ENCODE peak calls at places on chromosomes 2 and 18, in four cellular contexts. One of them, this sample, is unnamed.

GRCh38 chr2:2947406-2947805 is 430.2 kb downstream of the EIPR1 start:
- DNase-seq in WERI-Rb-1: no peak
- DNase-seq in astrocyte of the cerebellum: no peak
- DNase-seq in right atrium auricular region: no peak
- DNase-seq in this sample: no peak

GRCh38 chr18:35099911-35100310 is 58.7 kb downstream of the MAPRE2 start:
- DNase-seq in WERI-Rb-1: no peak
- DNase-seq in astrocyte of the cerebellum: no peak
- DNase-seq in right atrium auricular region: no peak
- DNase-seq in this sample: no peak

GRCh38 chr2:182553483-182553882 is 126.6 kb upstream of the PDE1A start:
- DNase-seq in WERI-Rb-1: no peak
- DNase-seq in astrocyte of the cerebellum: no peak
- DNase-seq in right atrium auricular region: no peak
- DNase-seq in this sample: no peak

GRCh38 chr2:147630585-147630984 is 214.2 kb upstream of the ACVR2A start:
- DNase-seq in WERI-Rb-1: no peak
- DNase-seq in astrocyte of the cerebellum: no peak
- DNase-seq in right atrium auricular region: no peak
- DNase-seq in this sample: no peak

GRCh38 chr2:190802133-190802532 is 78.5 kb upstream of the GLS start:
- DNase-seq in WERI-Rb-1: no peak
- DNase-seq in astrocyte of the cerebellum: no peak
- DNase-seq in right atrium auricular region: no peak
- DNase-seq in this sample: no peak

GRCh38 chr18:50933684-50934083 is 34.2 kb upstream of the ELAC1 start:
- DNase-seq in WERI-Rb-1: no peak
- DNase-seq in astrocyte of the cerebellum: no peak
- DNase-seq in right atrium auricular region: no peak
- DNase-seq in this sample: no peak

GRCh38 chr2:43018179-43019024 is 208.0 kb downstream of the ZFP36L2 start:
- DNase-seq in WERI-Rb-1: no peak
- DNase-seq in astrocyte of the cerebellum: no peak
- DNase-seq in right atrium auricular region: peak; percentile 95
- DNase-seq in this sample: no peak

GRCh38 chr2:203706403-203706802 is at the start of gene CD28:
- DNase-seq in WERI-Rb-1: no peak
- DNase-seq in astrocyte of the cerebellum: no peak
- DNase-seq in right atrium auricular region: no peak
- DNase-seq in this sample: no peak

GRCh38 chr2:216727346-216728122 is 32.2 kb upstream of the IGFBP5 start:
- DNase-seq in WERI-Rb-1: no peak
- DNase-seq in astrocyte of the cerebellum: no peak
- DNase-seq in right atrium auricular region: no peak
- DNase-seq in this sample: no peak

GRCh38 chr2:227597993-227598392 is 700 bp upstream of the SCYGR2 start:
- DNase-seq in WERI-Rb-1: no peak
- DNase-seq in astrocyte of the cerebellum: no peak
- DNase-seq in right atrium auricular region: no peak
- DNase-seq in this sample: no peak

GRCh38 chr2:43340945-43341356 is 114.5 kb upstream of the ZFP36L2 start:
- DNase-seq in WERI-Rb-1: no peak
- DNase-seq in astrocyte of the cerebellum: no peak
- DNase-seq in right atrium auricular region: no peak
- DNase-seq in this sample: no peak

GRCh38 chr2:88897718-88898117 is 206.2 kb downstream of the RPIA start:
- DNase-seq in WERI-Rb-1: no peak
- DNase-seq in astrocyte of the cerebellum: no peak
- DNase-seq in right atrium auricular region: no peak
- DNase-seq in this sample: no peak

GRCh38 chr2:217277646-217278048 is 417.8 kb upstream of the TNP1 start:
- DNase-seq in WERI-Rb-1: no peak
- DNase-seq in astrocyte of the cerebellum: peak; percentile 69
- DNase-seq in right atrium auricular region: no peak
- DNase-seq in this sample: peak; percentile 81

GRCh38 chr2:113858764-113859163 is 31.1 kb upstream of the ACTR3 start:
- DNase-seq in WERI-Rb-1: no peak
- DNase-seq in astrocyte of the cerebellum: peak; percentile 40
- DNase-seq in right atrium auricular region: no peak
- DNase-seq in this sample: peak; percentile 82

GRCh38 chr2:44325897-44326296 is 35.4 kb downstream of the PREPL start:
- DNase-seq in WERI-Rb-1: no peak
- DNase-seq in astrocyte of the cerebellum: no peak
- DNase-seq in right atrium auricular region: no peak
- DNase-seq in this sample: no peak

GRCh38 chr2:133747965-133748700 is 179.9 kb upstream of the NCKAP5 start:
- DNase-seq in WERI-Rb-1: no peak
- DNase-seq in astrocyte of the cerebellum: no peak
- DNase-seq in right atrium auricular region: no peak
- DNase-seq in this sample: no peak

GRCh38 chr2:46299365-46300263 is 2.4 kb downstream of the EPAS1 start:
- DNase-seq in WERI-Rb-1: peak; percentile 69
- DNase-seq in astrocyte of the cerebellum: no peak
- DNase-seq in right atrium auricular region: peak; percentile 88
- DNase-seq in this sample: no peak

GRCh38 chr2:135969655-135970387 is 15.6 kb downstream of the DARS1 start:
- DNase-seq in WERI-Rb-1: no peak
- DNase-seq in astrocyte of the cerebellum: no peak
- DNase-seq in right atrium auricular region: no peak
- DNase-seq in this sample: no peak

GRCh38 chr2:147631294-147631693 is 213.5 kb upstream of the ACVR2A start:
- DNase-seq in WERI-Rb-1: no peak
- DNase-seq in astrocyte of the cerebellum: no peak
- DNase-seq in right atrium auricular region: no peak
- DNase-seq in this sample: no peak

GRCh38 chr18:58495634-58496033 is 133.3 kb downstream of the ALPK2 start:
- DNase-seq in WERI-Rb-1: no peak
- DNase-seq in astrocyte of the cerebellum: no peak
- DNase-seq in right atrium auricular region: no peak
- DNase-seq in this sample: no peak

GRCh38 chr2:24970483-24971299 is 1.1 kb downstream of the DNAJC27 start:
- DNase-seq in WERI-Rb-1: no peak
- DNase-seq in astrocyte of the cerebellum: no peak
- DNase-seq in right atrium auricular region: no peak
- DNase-seq in this sample: no peak

GRCh38 chr2:6914829-6915228 is 2.4 kb upstream of the RNF144A start:
- DNase-seq in WERI-Rb-1: no peak
- DNase-seq in astrocyte of the cerebellum: no peak
- DNase-seq in right atrium auricular region: no peak
- DNase-seq in this sample: no peak

GRCh38 chr2:26184555-26185303 is 11.8 kb downstream of the GAREM2 start:
- DNase-seq in WERI-Rb-1: no peak
- DNase-seq in astrocyte of the cerebellum: no peak
- DNase-seq in right atrium auricular region: peak; percentile 79
- DNase-seq in this sample: no peak

GRCh38 chr18:13982136-13982535 is 66.8 kb upstream of the MC2R start:
- DNase-seq in WERI-Rb-1: no peak
- DNase-seq in astrocyte of the cerebellum: no peak
- DNase-seq in right atrium auricular region: no peak
- DNase-seq in this sample: no peak

GRCh38 chr18:74652392-74652988 is 54.8 kb downstream of the ZNF407 start:
- DNase-seq in WERI-Rb-1: no peak
- DNase-seq in astrocyte of the cerebellum: peak; percentile 45
- DNase-seq in right atrium auricular region: no peak
- DNase-seq in this sample: no peak

GRCh38 chr18:48997985-48998831 is 47.4 kb upstream of the SMAD7 start:
- DNase-seq in WERI-Rb-1: no peak
- DNase-seq in astrocyte of the cerebellum: peak; percentile 89
- DNase-seq in right atrium auricular region: peak; percentile 95
- DNase-seq in this sample: peak; percentile 85

GRCh38 chr2:201966691-201967388 is 66.8 kb upstream of the FZD7 start:
- DNase-seq in WERI-Rb-1: peak; percentile 70
- DNase-seq in astrocyte of the cerebellum: no peak
- DNase-seq in right atrium auricular region: no peak
- DNase-seq in this sample: no peak

GRCh38 chr2:231985823-231986261 is 24.3 kb downstream of the DIS3L2 start:
- DNase-seq in WERI-Rb-1: no peak
- DNase-seq in astrocyte of the cerebellum: no peak
- DNase-seq in right atrium auricular region: no peak
- DNase-seq in this sample: no peak

GRCh38 chr2:187935126-187935525 is 356.5 kb upstream of the GULP1 start:
- DNase-seq in WERI-Rb-1: no peak
- DNase-seq in astrocyte of the cerebellum: no peak
- DNase-seq in right atrium auricular region: no peak
- DNase-seq in this sample: no peak

GRCh38 chr2:24313744-24314632 is 46.3 kb downstream of the ITSN2 start:
- DNase-seq in WERI-Rb-1: no peak
- DNase-seq in astrocyte of the cerebellum: no peak
- DNase-seq in right atrium auricular region: no peak
- DNase-seq in this sample: no peak

GRCh38 chr2:156810094-156810493 is 373.9 kb downstream of the GPD2 start:
- DNase-seq in WERI-Rb-1: no peak
- DNase-seq in astrocyte of the cerebellum: no peak
- DNase-seq in right atrium auricular region: no peak
- DNase-seq in this sample: no peak

GRCh38 chr18:77208969-77209368 is 40.7 kb upstream of the GALR1 start:
- DNase-seq in WERI-Rb-1: no peak
- DNase-seq in astrocyte of the cerebellum: peak; percentile 36
- DNase-seq in right atrium auricular region: no peak
- DNase-seq in this sample: no peak

GRCh38 chr2:224146356-224147160 is 107.5 kb upstream of the SERPINE2 start:
- DNase-seq in WERI-Rb-1: no peak
- DNase-seq in astrocyte of the cerebellum: no peak
- DNase-seq in right atrium auricular region: no peak
- DNase-seq in this sample: no peak

GRCh38 chr2:55063226-55063625 is 13.0 kb upstream of the RTN4 start:
- DNase-seq in WERI-Rb-1: peak; percentile 50
- DNase-seq in astrocyte of the cerebellum: no peak
- DNase-seq in right atrium auricular region: no peak
- DNase-seq in this sample: no peak

GRCh38 chr2:29755233-29755632 is 166.2 kb downstream of the ALK start:
- DNase-seq in WERI-Rb-1: no peak
- DNase-seq in astrocyte of the cerebellum: no peak
- DNase-seq in right atrium auricular region: no peak
- DNase-seq in this sample: no peak
- TF ChIP-seq CTCF in WERI-Rb-1: no peak
- TF ChIP-seq CTCF in astrocyte of the cerebellum: no peak
- TF ChIP-seq CTCF in right atrium auricular region: no peak
- TF ChIP-seq CTCF in this sample: no peak

GRCh38 chr2:239049421-239050251 is 201.8 kb downstream of the TWIST2 start:
- DNase-seq in WERI-Rb-1: no peak
- DNase-seq in astrocyte of the cerebellum: no peak
- DNase-seq in right atrium auricular region: no peak
- DNase-seq in this sample: no peak
- TF ChIP-seq CTCF in WERI-Rb-1: no peak
- TF ChIP-seq CTCF in astrocyte of the cerebellum: no peak
- TF ChIP-seq CTCF in right atrium auricular region: no peak
- TF ChIP-seq CTCF in this sample: no peak

DNA sequence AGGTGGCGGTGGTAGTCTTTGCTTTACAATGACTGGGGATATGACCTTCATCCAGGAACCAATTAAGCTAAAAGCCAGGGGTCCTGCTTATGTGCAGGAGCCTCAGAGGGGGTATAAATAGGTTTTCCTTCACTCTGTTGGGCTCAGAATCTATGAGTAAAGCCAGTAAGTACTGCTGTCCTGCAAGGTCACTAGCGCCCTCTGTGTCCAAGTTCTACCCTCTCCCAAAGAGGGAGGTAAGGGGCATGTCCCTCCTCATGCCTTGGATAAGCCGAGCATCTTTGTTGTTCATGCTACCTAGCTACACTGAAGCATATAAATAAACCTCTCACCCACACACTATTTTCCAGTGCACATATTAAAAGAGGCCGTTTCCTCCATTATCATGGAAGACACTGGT is 79.4 kb downstream of the SPRED2 start:
- DNase-seq in WERI-Rb-1: peak; percentile 90
- DNase-seq in astrocyte of the cerebellum: no peak
- DNase-seq in right atrium auricular region: no peak
- DNase-seq in this sample: no peak
- TF ChIP-seq CTCF in WERI-Rb-1: peak; percentile 84
- TF ChIP-seq CTCF in astrocyte of the cerebellum: no peak
- TF ChIP-seq CTCF in right atrium auricular region: no peak
- TF ChIP-seq CTCF in this sample: no peak

DNA sequence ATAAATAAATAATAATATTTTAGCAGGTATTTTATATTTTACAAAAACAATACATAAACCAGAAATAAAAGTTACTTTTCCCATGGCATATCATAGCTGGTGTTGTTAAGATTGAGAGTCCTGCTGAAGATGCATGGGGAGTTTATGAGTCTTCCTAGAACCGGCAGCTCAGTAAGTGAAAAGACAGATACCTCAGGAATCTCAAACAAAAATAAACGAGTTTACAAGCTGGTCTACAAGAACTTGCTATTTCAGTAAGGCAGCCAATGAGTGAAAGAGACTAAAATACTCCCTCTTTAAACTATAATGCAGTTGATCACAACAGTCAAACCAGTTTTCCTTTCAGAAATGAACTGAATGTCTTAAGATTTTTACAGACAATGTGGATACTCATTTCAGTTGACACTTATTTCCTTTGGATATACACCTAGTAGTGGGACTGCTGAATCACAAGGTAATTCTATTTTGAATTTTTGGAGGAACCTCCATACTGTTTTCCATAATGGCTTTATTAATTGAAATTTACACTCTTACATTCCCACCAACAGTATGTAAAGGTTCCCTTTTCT is 8.9 kb downstream of the GAREM1 start:
- DNase-seq in WERI-Rb-1: no peak
- DNase-seq in astrocyte of the cerebellum: no peak
- DNase-seq in right atrium auricular region: no peak
- DNase-seq in this sample: no peak
- TF ChIP-seq CTCF in WERI-Rb-1: no peak
- TF ChIP-seq CTCF in astrocyte of the cerebellum: no peak
- TF ChIP-seq CTCF in right atrium auricular region: no peak
- TF ChIP-seq CTCF in this sample: no peak

DNA sequence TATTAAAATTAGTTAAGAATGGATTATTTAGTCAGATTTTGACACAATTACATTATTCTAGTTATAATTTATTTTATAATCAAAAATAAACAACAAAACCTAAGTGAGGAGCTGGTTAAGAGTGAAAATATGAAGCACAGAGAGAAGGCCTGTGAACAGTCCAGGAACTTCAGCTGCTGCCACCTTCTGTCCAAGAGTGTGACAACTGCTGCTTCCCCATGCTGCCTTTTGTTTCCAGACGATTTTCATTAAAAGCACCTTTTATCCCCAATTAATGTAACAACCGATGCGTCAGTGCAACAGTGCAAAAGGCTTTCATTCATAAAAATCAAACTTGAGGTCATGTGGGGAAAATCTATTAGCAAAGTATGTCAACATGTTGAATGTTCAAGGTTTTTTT is 363.6 kb downstream of the CTNNA2 start:
- DNase-seq in WERI-Rb-1: peak; percentile 44
- DNase-seq in astrocyte of the cerebellum: peak; percentile 1
- DNase-seq in right atrium auricular region: no peak
- DNase-seq in this sample: no peak
- TF ChIP-seq CTCF in WERI-Rb-1: peak; percentile 83
- TF ChIP-seq CTCF in astrocyte of the cerebellum: peak; percentile 56
- TF ChIP-seq CTCF in right atrium auricular region: no peak
- TF ChIP-seq CTCF in this sample: peak; percentile 27

GRCh38 chr2:119856469-119856901 is 96.8 kb downstream of the PTPN4 start:
- DNase-seq in WERI-Rb-1: no peak
- DNase-seq in astrocyte of the cerebellum: no peak
- DNase-seq in right atrium auricular region: no peak
- DNase-seq in this sample: no peak
- TF ChIP-seq CTCF in WERI-Rb-1: no peak
- TF ChIP-seq CTCF in astrocyte of the cerebellum: no peak
- TF ChIP-seq CTCF in right atrium auricular region: no peak
- TF ChIP-seq CTCF in this sample: no peak

GRCh38 chr2:241063587-241063986 is 38.5 kb downstream of the MTERF4 start:
- DNase-seq in WERI-Rb-1: no peak
- DNase-seq in astrocyte of the cerebellum: no peak
- DNase-seq in right atrium auricular region: peak; percentile 40
- DNase-seq in this sample: no peak
- TF ChIP-seq CTCF in WERI-Rb-1: peak; percentile 7
- TF ChIP-seq CTCF in astrocyte of the cerebellum: no peak
- TF ChIP-seq CTCF in right atrium auricular region: no peak
- TF ChIP-seq CTCF in this sample: no peak

This sample was measured in HFF-Myc.